ENCODE peak calls at places on chromosomes 16 and 17, in six cellular contexts. Y is astrocyte of the spinal cord, U is breast epithelium, Q is AG04450, C is hepatocyte, N is gastrocnemius medialis. E is an unnamed sample.

GRCh38 chr17:16477255-16477654 is 14.7 kb downstream of the LRRC75A start:
- DNase-seq in Y (peak), U (no peak), Q (peak), C (peak), N (peak), E (no peak)

GRCh38 chr16:4655801-4656200 is 31.2 kb downstream of the MGRN1 start:
- DNase-seq in Y (no peak), U (no peak), Q (no peak), C (no peak), N (no peak), E (no peak)

GRCh38 chr17:57723427-57724037 is 21.6 kb downstream of the CCDC182 start:
- DNase-seq in Y (no peak), U (no peak), Q (no peak), C (no peak), N (no peak), E (peak)

GRCh38 chr16:89431158-89431584 is 59.2 kb downstream of the ANKRD11 start:
- DNase-seq in Y (peak), U (peak), Q (peak), C (peak), N (no peak), E (no peak)

GRCh38 chr16:71526111-71526998 is at the start of gene CHST4:
- DNase-seq in Y (peak), U (no peak), Q (peak), C (peak), N (no peak), E (no peak)

GRCh38 chr16:51845586-51845985 is 694.5 kb upstream of the SALL1 start:
- DNase-seq in Y (no peak), U (no peak), Q (no peak), C (no peak), N (no peak), E (no peak)

GRCh38 chr17:79618383-79619067 is 7.7 kb upstream of the RBFOX3 start:
- DNase-seq in Y (no peak), U (peak), Q (no peak), C (no peak), N (peak), E (no peak)

GRCh38 chr17:82053556-82054263 is 2.0 kb downstream of the GPS1 start:
- DNase-seq in Y (no peak), U (no peak), Q (no peak), C (no peak), N (no peak), E (no peak)

GRCh38 chr17:66691644-66692500 is 143.0 kb upstream of the CACNG5 start:
- DNase-seq in Y (peak), U (no peak), Q (peak), C (no peak), N (no peak), E (no peak)

GRCh38 chr16:56423584-56424403 is 1.6 kb downstream of the AMFR start:
- DNase-seq in Y (peak), U (no peak), Q (no peak), C (no peak), N (no peak), E (no peak)

GRCh38 chr16:81632392-81633146 is 146.5 kb upstream of the PLCG2 start:
- DNase-seq in Y (peak), U (no peak), Q (no peak), C (peak), N (no peak), E (no peak)

GRCh38 chr17:17141279-17141678 is 64.9 kb downstream of the PLD6 start:
- DNase-seq in Y (no peak), U (no peak), Q (no peak), C (no peak), N (no peak), E (no peak)

GRCh38 chr16:14324581-14324980 is 253.5 kb downstream of the MRTFB start:
- DNase-seq in Y (peak), U (no peak), Q (no peak), C (peak), N (no peak), E (no peak)

GRCh38 chr17:74730491-74731346 is 6.3 kb upstream of the RAB37 start:
- DNase-seq in Y (no peak), U (no peak), Q (no peak), C (no peak), N (no peak), E (no peak)

GRCh38 chr17:41666708-41667279 is 21.9 kb upstream of the EIF1 start:
- DNase-seq in Y (peak), U (peak), Q (no peak), C (peak), N (peak), E (peak)

GRCh38 chr17:4720787-4721186 is 10.4 kb downstream of the ARRB2 start:
- DNase-seq in Y (no peak), U (no peak), Q (no peak), C (peak), N (no peak), E (no peak)

GRCh38 chr16:27441998-27442397 is 40.0 kb downstream of the IL21R start:
- DNase-seq in Y (no peak), U (no peak), Q (no peak), C (no peak), N (no peak), E (no peak)

GRCh38 chr16:10876799-10877341 is at the start of gene CIITA:
- DNase-seq in Y (peak), U (peak), Q (peak), C (no peak), N (peak), E (peak)

GRCh38 chr16:67730326-67730725 is 11.2 kb upstream of the GFOD2 start:
- DNase-seq in Y (no peak), U (no peak), Q (no peak), C (no peak), N (no peak), E (no peak)

GRCh38 chr17:29933379-29933778 is 3.4 kb upstream of the SSH2 start:
- DNase-seq in Y (peak), U (no peak), Q (no peak), C (peak), N (no peak), E (no peak)

GRCh38 chr16:10949424-10949970 is 5.1 kb downstream of the CLEC16A start:
- DNase-seq in Y (peak), U (no peak), Q (no peak), C (no peak), N (no peak), E (no peak)

GRCh38 chr16:54489225-54489781 is 202.7 kb upstream of the IRX3 start:
- DNase-seq in Y (no peak), U (no peak), Q (no peak), C (peak), N (no peak), E (no peak)

GRCh38 chr17:9968881-9969280 is 63.8 kb upstream of the RCVRN start:
- DNase-seq in Y (peak), U (no peak), Q (no peak), C (no peak), N (no peak), E (no peak)

GRCh38 chr17:1683489-1683888 is 1.2 kb downstream of the PRPF8 start:
- DNase-seq in Y (no peak), U (no peak), Q (no peak), C (no peak), N (no peak), E (no peak)

GRCh38 chr17:44913676-44914075 is 1.6 kb downstream of the GFAP start:
- DNase-seq in Y (no peak), U (peak), Q (no peak), C (no peak), N (no peak), E (no peak)

GRCh38 chr17:77045441-77046041 is 95.2 kb upstream of the SEC14L1 start:
- DNase-seq in Y (peak), U (no peak), Q (no peak), C (no peak), N (no peak), E (no peak)

GRCh38 chr17:21278304-21279197 is 6.0 kb upstream of the MAP2K3 start:
- DNase-seq in Y (no peak), U (no peak), Q (no peak), C (no peak), N (peak), E (peak)

GRCh38 chr16:88306860-88307545 is 75.8 kb upstream of the ZNF469 start:
- DNase-seq in Y (peak), U (no peak), Q (peak), C (peak), N (peak), E (no peak)

GRCh38 chr17:14228903-14229302 is 7.8 kb downstream of the CDRT15 start:
- DNase-seq in Y (no peak), U (no peak), Q (peak), C (no peak), N (no peak), E (no peak)

GRCh38 chr17:44608732-44609435 is 47.4 kb upstream of the MEIOC start:
- DNase-seq in Y (no peak), U (no peak), Q (no peak), C (no peak), N (no peak), E (no peak)

GRCh38 chr17:19013806-19014627 is 9.5 kb upstream of the FAM83G start:
- DNase-seq in Y (no peak), U (no peak), Q (no peak), C (no peak), N (no peak), E (no peak)

GRCh38 chr16:77273815-77274214 is 74.6 kb downstream of the SYCE1L start:
- DNase-seq in Y (peak), U (no peak), Q (no peak), C (no peak), N (no peak), E (no peak)

GRCh38 chr17:47649972-47650524 is 329 bp downstream of the KPNB1 start:
- DNase-seq in Y (peak), U (peak), Q (no peak), C (no peak), N (peak), E (no peak)

GRCh38 chr16:31767267-31767666 is 106.3 kb upstream of the ZNF267 start:
- DNase-seq in Y (no peak), U (no peak), Q (no peak), C (no peak), N (no peak), E (no peak)
- H3K4me3 ChIP-seq in Y (no peak), U (no peak), Q (no peak), C (no peak), N (no peak), E (no peak)

GRCh38 chr16:397736-398332 is 835 bp downstream of the NME4 start:
- DNase-seq in Y (peak), U (peak), Q (no peak), C (peak), N (peak), E (peak)

GRCh38 chr16:397135-397661 is at the start of gene NME4:
- DNase-seq in Y (no peak), U (no peak), Q (no peak), C (peak), N (no peak), E (no peak)

GRCh38 chr16:398551-399277 is 1.7 kb downstream of the NME4 start:
- DNase-seq in Y (no peak), U (no peak), Q (no peak), C (no peak), N (no peak), E (no peak)

GRCh38 chr16:400061-400540 is 1.6 kb upstream of the DECR2 start:
- DNase-seq in Y (no peak), U (no peak), Q (no peak), C (no peak), N (no peak), E (no peak)

DNA sequence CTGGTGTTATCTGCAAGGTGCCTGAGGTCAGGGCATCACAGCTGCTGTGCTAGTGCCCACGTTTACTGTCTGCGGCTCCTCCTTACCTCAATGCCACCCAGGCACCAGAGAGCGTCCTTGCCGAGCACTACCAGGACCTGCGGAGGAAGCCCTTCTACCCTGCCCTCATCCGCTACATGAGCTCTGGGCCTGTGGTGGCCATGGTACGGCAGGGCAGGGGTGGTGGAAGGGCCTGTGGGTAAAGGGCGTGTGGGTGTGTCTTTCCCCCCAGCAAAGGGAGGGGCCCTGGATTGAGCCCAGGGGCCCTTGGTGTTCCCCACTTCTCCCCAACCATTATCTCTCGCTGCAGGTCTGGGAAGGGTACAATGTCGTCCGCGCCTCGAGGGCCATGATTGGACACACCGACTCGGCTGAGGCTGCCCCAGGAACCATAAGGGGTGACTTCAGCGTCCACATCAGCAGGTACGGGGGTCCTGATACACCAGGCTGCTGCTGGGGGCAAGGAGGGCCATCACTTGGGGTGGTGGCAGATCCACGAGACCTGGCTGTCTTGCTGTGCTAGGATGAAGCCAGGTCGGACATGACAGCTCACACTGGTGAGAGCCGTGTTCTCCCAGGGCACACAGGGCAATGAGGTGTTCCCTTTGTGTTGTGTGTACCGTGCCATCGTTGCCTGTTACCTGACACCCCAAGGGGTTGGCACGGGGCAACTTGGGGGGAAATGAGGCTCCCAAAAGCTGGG is 2.2 kb upstream of the DECR2 start:
- DNase-seq in Y (no peak), U (no peak), Q (no peak), C (no peak), N (no peak), E (no peak)
- H3K4me3 ChIP-seq in Y (no peak), U (no peak), Q (no peak), C (no peak), N (no peak), E (no peak)

GRCh38 chr17:63433746-63434591 is 12.1 kb downstream of the CYB561 start:
- DNase-seq in Y (peak), U (no peak), Q (peak), C (peak), N (peak), E (peak)
- H3K4me3 ChIP-seq in Y (no peak), U (peak), Q (no peak), C (no peak), N (no peak), E (no peak)

DNA sequence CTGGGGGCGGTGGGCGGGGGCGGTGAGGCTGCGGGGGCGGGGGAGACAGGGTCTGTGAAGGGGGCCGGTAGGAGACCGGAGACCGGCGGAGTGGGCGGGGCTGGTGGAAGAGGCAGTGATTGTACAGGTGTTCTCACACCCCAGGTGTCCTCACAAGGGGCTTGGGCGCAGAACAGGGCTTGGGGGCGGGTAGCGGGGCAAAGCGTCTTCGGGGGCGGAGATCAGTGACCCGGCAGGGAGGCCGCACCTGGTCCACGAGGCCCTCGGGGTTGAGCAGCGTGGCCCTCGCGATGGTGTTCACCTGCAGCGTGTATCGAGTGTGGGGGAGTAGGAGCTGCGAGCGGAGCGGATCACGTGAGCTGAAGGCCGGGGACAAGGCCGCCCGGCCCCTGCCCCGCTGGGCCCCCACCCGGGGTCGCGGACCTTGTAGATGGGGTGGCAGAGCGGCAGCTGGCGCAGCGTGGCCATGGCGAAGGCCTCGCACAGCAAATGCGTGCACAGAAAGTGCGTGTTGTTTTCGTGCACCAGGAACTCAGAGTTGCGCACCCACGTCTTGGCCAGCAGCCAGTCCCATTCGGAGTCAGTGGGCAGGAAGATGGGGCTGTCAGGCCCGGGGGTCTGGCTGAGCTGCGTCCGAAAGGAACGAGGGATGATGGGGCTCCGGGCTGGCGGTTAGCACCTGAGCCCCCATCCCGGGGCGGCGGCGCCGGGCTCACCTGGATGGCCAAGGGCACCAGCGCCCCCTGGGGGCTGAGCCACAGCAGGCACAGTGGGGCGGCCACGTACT is 8.5 kb downstream of the ALOXE3 start:
- DNase-seq in Y (no peak), U (peak), Q (no peak), C (peak), N (no peak), E (no peak)
- H3K4me3 ChIP-seq in Y (no peak), U (no peak), Q (peak), C (peak), N (no peak), E (no peak)